ENCODE peak calls at places on chromosome 15, in six cellular contexts. One of them, this sample, is unnamed.

GRCh38 chr15:38041576-38041975 is 107.1 kb downstream of the TMCO5A start:
- DNase-seq in AG04450: no peak
- DNase-seq in effector memory CD4-positive, alpha-beta T cell: no peak
- DNase-seq in CD8-positive, alpha-beta memory T cell: no peak
- DNase-seq in hepatocyte: peak; percentile 46
- DNase-seq in ovary: no peak
- DNase-seq in this sample: no peak

GRCh38 chr15:63502843-63503738 is 1.3 kb upstream of the USP3 start:
- DNase-seq in AG04450: peak; percentile 70
- DNase-seq in effector memory CD4-positive, alpha-beta T cell: peak; percentile 66
- DNase-seq in CD8-positive, alpha-beta memory T cell: peak; percentile 85
- DNase-seq in hepatocyte: peak; percentile 95
- DNase-seq in ovary: peak; percentile 73
- DNase-seq in this sample: peak; percentile 96

GRCh38 chr15:81002254-81003022 is 1.7 kb downstream of the TLNRD1 start:
- DNase-seq in AG04450: no peak
- DNase-seq in effector memory CD4-positive, alpha-beta T cell: no peak
- DNase-seq in CD8-positive, alpha-beta memory T cell: peak; percentile 47
- DNase-seq in hepatocyte: no peak
- DNase-seq in ovary: peak; percentile 50
- DNase-seq in this sample: peak; percentile 36

GRCh38 chr15:27730878-27731277 is 368.2 kb downstream of the OCA2 start:
- DNase-seq in AG04450: no peak
- DNase-seq in effector memory CD4-positive, alpha-beta T cell: no peak
- DNase-seq in CD8-positive, alpha-beta memory T cell: no peak
- DNase-seq in hepatocyte: no peak
- DNase-seq in ovary: no peak
- DNase-seq in this sample: no peak

GRCh38 chr15:31268911-31269784 is 57.5 kb upstream of the KLF13 start:
- DNase-seq in AG04450: no peak
- DNase-seq in effector memory CD4-positive, alpha-beta T cell: no peak
- DNase-seq in CD8-positive, alpha-beta memory T cell: no peak
- DNase-seq in hepatocyte: peak; percentile 21
- DNase-seq in ovary: no peak
- DNase-seq in this sample: no peak

GRCh38 chr15:85579957-85580694 is 199.7 kb downstream of the AKAP13 start:
- DNase-seq in AG04450: no peak
- DNase-seq in effector memory CD4-positive, alpha-beta T cell: no peak
- DNase-seq in CD8-positive, alpha-beta memory T cell: no peak
- DNase-seq in hepatocyte: peak; percentile 31
- DNase-seq in ovary: no peak
- DNase-seq in this sample: peak; percentile 38

GRCh38 chr15:60021589-60022378 is 17.7 kb downstream of the FOXB1 start:
- DNase-seq in AG04450: no peak
- DNase-seq in effector memory CD4-positive, alpha-beta T cell: no peak
- DNase-seq in CD8-positive, alpha-beta memory T cell: no peak
- DNase-seq in hepatocyte: no peak
- DNase-seq in ovary: no peak
- DNase-seq in this sample: no peak

GRCh38 chr15:89758283-89758682 is 7.2 kb upstream of the MESP1 start:
- DNase-seq in AG04450: no peak
- DNase-seq in effector memory CD4-positive, alpha-beta T cell: no peak
- DNase-seq in CD8-positive, alpha-beta memory T cell: no peak
- DNase-seq in hepatocyte: no peak
- DNase-seq in ovary: no peak
- DNase-seq in this sample: no peak

GRCh38 chr15:86183765-86184491 is 104.3 kb downstream of the AGBL1 start:
- DNase-seq in AG04450: no peak
- DNase-seq in effector memory CD4-positive, alpha-beta T cell: no peak
- DNase-seq in CD8-positive, alpha-beta memory T cell: no peak
- DNase-seq in hepatocyte: no peak
- DNase-seq in ovary: no peak
- DNase-seq in this sample: no peak

GRCh38 chr15:100002091-100002620 is 268.9 kb upstream of the LYSMD4 start:
- DNase-seq in AG04450: no peak
- DNase-seq in effector memory CD4-positive, alpha-beta T cell: no peak
- DNase-seq in CD8-positive, alpha-beta memory T cell: no peak
- DNase-seq in hepatocyte: no peak
- DNase-seq in ovary: no peak
- DNase-seq in this sample: no peak

GRCh38 chr15:97893988-97894387 is 66.5 kb upstream of the ARRDC4 start:
- DNase-seq in AG04450: no peak
- DNase-seq in effector memory CD4-positive, alpha-beta T cell: no peak
- DNase-seq in CD8-positive, alpha-beta memory T cell: no peak
- DNase-seq in hepatocyte: no peak
- DNase-seq in ovary: no peak
- DNase-seq in this sample: no peak

GRCh38 chr15:25799906-25800700 is 63.0 kb downstream of the ATP10A start:
- DNase-seq in AG04450: no peak
- DNase-seq in effector memory CD4-positive, alpha-beta T cell: no peak
- DNase-seq in CD8-positive, alpha-beta memory T cell: no peak
- DNase-seq in hepatocyte: no peak
- DNase-seq in ovary: no peak
- DNase-seq in this sample: no peak

GRCh38 chr15:62462268-62462667 is 297.2 kb upstream of the C2CD4B start:
- DNase-seq in AG04450: no peak
- DNase-seq in effector memory CD4-positive, alpha-beta T cell: no peak
- DNase-seq in CD8-positive, alpha-beta memory T cell: no peak
- DNase-seq in hepatocyte: no peak
- DNase-seq in ovary: no peak
- DNase-seq in this sample: no peak
- H3K27ac ChIP-seq in AG04450: no peak overlapping the region
- H3K27ac ChIP-seq in effector memory CD4-positive, alpha-beta T cell: no peak overlapping the region
- H3K27ac ChIP-seq in CD8-positive, alpha-beta memory T cell: no peak overlapping the region
- H3K27ac ChIP-seq in hepatocyte: no peak overlapping the region
- H3K27ac ChIP-seq in ovary: no peak overlapping the region
- H3K27ac ChIP-seq in this sample: no peak overlapping the region

GRCh38 chr15:78290222-78290621 is 9.2 kb downstream of the SKIC8 start:
- DNase-seq in AG04450: no peak
- DNase-seq in effector memory CD4-positive, alpha-beta T cell: no peak
- DNase-seq in CD8-positive, alpha-beta memory T cell: no peak
- DNase-seq in hepatocyte: no peak
- DNase-seq in ovary: no peak
- DNase-seq in this sample: no peak
- H3K27ac ChIP-seq in AG04450: no peak overlapping the region
- H3K27ac ChIP-seq in effector memory CD4-positive, alpha-beta T cell: no peak overlapping the region
- H3K27ac ChIP-seq in CD8-positive, alpha-beta memory T cell: no peak overlapping the region
- H3K27ac ChIP-seq in hepatocyte: no peak overlapping the region
- H3K27ac ChIP-seq in ovary: no peak overlapping the region
- H3K27ac ChIP-seq in this sample: no peak overlapping the region

DNA sequence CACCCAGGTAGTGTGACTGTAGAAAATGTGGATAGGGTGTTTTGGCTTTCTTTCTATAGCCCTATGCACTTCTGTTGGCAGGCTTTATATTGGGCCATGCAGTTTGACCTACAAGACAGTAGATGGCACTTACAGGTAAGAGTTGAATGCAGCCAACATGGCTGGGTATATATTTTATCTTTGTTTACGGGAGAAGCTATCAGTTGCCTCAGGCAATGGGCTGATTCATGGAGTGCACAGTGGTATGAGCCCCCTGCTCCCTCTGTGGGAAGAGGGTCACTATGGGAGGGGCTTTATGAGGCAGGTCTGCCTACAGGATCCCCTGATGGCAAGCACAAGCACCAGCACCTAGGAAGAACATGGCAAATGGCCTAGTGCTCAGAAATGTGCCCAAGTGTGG is 301.2 kb upstream of the CDIN1 start:
- DNase-seq in AG04450: no peak
- DNase-seq in effector memory CD4-positive, alpha-beta T cell: no peak
- DNase-seq in CD8-positive, alpha-beta memory T cell: no peak
- DNase-seq in hepatocyte: no peak
- DNase-seq in ovary: no peak
- DNase-seq in this sample: no peak
- H3K27ac ChIP-seq in AG04450: no peak overlapping the region
- H3K27ac ChIP-seq in effector memory CD4-positive, alpha-beta T cell: no peak overlapping the region
- H3K27ac ChIP-seq in CD8-positive, alpha-beta memory T cell: no peak overlapping the region
- H3K27ac ChIP-seq in hepatocyte: no peak overlapping the region
- H3K27ac ChIP-seq in ovary: no peak overlapping the region
- H3K27ac ChIP-seq in this sample: no peak overlapping the region

DNA sequence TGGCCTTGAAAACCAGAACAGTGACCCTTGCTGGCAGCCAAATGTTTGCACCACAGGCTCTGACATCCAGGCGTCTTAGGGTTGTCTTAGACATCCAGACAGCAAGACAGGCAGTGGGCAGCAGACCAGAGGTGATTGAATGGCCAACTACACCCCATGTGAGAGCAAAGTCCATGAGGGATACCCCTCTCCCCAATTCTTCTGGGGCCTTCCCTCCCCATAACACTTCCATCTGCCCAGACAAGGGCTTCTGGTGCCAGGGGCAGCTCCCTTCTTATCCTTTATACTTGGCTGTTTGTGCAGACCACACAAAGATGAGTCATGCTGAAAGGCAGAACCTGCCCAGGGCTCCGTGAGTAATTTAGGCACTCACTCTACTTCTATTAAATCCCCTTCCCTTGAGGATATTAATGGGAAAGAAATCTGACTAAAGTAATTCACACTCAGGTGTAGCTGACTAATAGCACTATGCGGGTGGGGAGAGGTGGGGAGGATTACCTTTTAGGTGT is 257.9 kb downstream of the UACA start:
- DNase-seq in AG04450: peak; percentile 30
- DNase-seq in effector memory CD4-positive, alpha-beta T cell: no peak
- DNase-seq in CD8-positive, alpha-beta memory T cell: no peak
- DNase-seq in hepatocyte: peak; percentile 72
- DNase-seq in ovary: no peak
- DNase-seq in this sample: no peak
- H3K27ac ChIP-seq in AG04450: peak overlapping the region; percentile 39
- H3K27ac ChIP-seq in effector memory CD4-positive, alpha-beta T cell: no peak overlapping the region
- H3K27ac ChIP-seq in CD8-positive, alpha-beta memory T cell: no peak overlapping the region
- H3K27ac ChIP-seq in hepatocyte: no peak overlapping the region
- H3K27ac ChIP-seq in ovary: no peak overlapping the region
- H3K27ac ChIP-seq in this sample: no peak overlapping the region

GRCh38 chr15:68113751-68114150 is 59.6 kb downstream of the PIAS1 start:
- DNase-seq in AG04450: no peak
- DNase-seq in effector memory CD4-positive, alpha-beta T cell: no peak
- DNase-seq in CD8-positive, alpha-beta memory T cell: no peak
- DNase-seq in hepatocyte: no peak
- DNase-seq in ovary: no peak
- DNase-seq in this sample: no peak
- H3K27ac ChIP-seq in AG04450: no peak overlapping the region
- H3K27ac ChIP-seq in effector memory CD4-positive, alpha-beta T cell: no peak overlapping the region
- H3K27ac ChIP-seq in CD8-positive, alpha-beta memory T cell: no peak overlapping the region
- H3K27ac ChIP-seq in hepatocyte: peak overlapping the region; percentile 47
- H3K27ac ChIP-seq in ovary: no peak overlapping the region
- H3K27ac ChIP-seq in this sample: peak overlapping the region; percentile 59

GRCh38 chr15:76962337-76963013 is 30.9 kb downstream of the RCN2 start:
- DNase-seq in AG04450: no peak
- DNase-seq in effector memory CD4-positive, alpha-beta T cell: no peak
- DNase-seq in CD8-positive, alpha-beta memory T cell: no peak
- DNase-seq in hepatocyte: no peak
- DNase-seq in ovary: no peak
- DNase-seq in this sample: no peak

GRCh38 chr15:76968310-76968709 is 26.6 kb upstream of the PSTPIP1 start:
- DNase-seq in AG04450: no peak
- DNase-seq in effector memory CD4-positive, alpha-beta T cell: no peak
- DNase-seq in CD8-positive, alpha-beta memory T cell: no peak
- DNase-seq in hepatocyte: no peak
- DNase-seq in ovary: no peak
- DNase-seq in this sample: no peak

GRCh38 chr15:76964157-76964556 is 30.8 kb upstream of the PSTPIP1 start:
- DNase-seq in AG04450: no peak
- DNase-seq in effector memory CD4-positive, alpha-beta T cell: no peak
- DNase-seq in CD8-positive, alpha-beta memory T cell: no peak
- DNase-seq in hepatocyte: no peak
- DNase-seq in ovary: no peak
- DNase-seq in this sample: no peak

GRCh38 chr15:76963596-76963995 is 31.3 kb upstream of the PSTPIP1 start:
- DNase-seq in AG04450: no peak
- DNase-seq in effector memory CD4-positive, alpha-beta T cell: no peak
- DNase-seq in CD8-positive, alpha-beta memory T cell: no peak
- DNase-seq in hepatocyte: no peak
- DNase-seq in ovary: no peak
- DNase-seq in this sample: no peak

GRCh38 chr15:76967067-76967466 is 27.9 kb upstream of the PSTPIP1 start:
- DNase-seq in AG04450: no peak
- DNase-seq in effector memory CD4-positive, alpha-beta T cell: no peak
- DNase-seq in CD8-positive, alpha-beta memory T cell: no peak
- DNase-seq in hepatocyte: no peak
- DNase-seq in ovary: no peak
- DNase-seq in this sample: no peak
- H3K27ac ChIP-seq in AG04450: no peak overlapping the region
- H3K27ac ChIP-seq in effector memory CD4-positive, alpha-beta T cell: no peak overlapping the region
- H3K27ac ChIP-seq in CD8-positive, alpha-beta memory T cell: no peak overlapping the region
- H3K27ac ChIP-seq in hepatocyte: no peak overlapping the region
- H3K27ac ChIP-seq in ovary: peak overlapping the region; percentile 51
- H3K27ac ChIP-seq in this sample: no peak overlapping the region

DNA sequence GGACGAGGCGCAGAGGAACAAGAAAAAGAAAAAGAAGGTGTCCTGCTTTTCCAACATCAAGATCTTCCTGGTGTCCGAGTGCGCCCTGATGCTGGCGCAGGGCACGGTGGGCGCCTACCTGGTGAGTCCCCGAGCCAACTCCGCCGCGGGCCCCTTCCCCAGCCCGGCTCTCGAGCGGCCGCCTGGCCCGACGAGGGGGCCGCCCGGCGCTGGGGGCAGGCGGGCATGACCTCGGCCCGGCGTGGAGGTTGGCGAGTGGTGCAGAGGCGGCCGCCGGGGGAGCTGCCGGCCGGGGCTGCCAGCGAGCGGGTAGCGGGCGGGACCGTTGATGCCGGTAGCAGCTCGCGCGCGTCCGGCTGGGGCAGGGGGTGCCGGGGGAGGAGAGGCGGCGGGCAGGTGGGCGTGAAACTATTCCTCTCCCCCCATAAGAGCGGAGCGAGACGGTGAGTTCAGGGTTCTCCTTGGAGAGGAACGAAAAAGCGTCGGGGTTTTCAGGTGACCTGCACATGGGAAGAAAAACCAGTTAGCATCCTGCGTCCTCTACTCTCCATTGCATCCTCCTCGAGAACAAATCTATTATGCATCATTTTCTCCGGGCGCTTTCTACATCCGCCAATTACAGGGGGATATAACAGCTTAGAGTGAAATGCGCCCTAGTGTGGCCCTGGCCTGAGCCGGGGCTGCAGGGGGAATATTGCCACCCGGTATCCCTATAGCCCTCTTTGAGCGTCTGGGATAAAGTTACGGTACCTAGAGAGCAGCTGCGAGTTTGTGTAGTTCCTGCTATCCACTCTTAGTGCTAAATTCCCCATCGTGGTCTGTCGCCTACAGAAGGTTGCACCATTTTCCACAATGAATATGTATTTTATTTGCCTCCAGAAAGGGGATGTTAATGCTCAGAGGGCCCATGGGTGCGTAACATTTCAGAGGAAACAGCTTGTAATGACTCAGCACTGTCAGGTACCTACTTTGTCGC is 748 bp downstream of the SLCO3A1 start:
- DNase-seq in AG04450: no peak
- DNase-seq in effector memory CD4-positive, alpha-beta T cell: peak; percentile 27
- DNase-seq in CD8-positive, alpha-beta memory T cell: peak; percentile 64
- DNase-seq in hepatocyte: peak; percentile 49
- DNase-seq in ovary: peak; percentile 54
- DNase-seq in this sample: peak; percentile 62
- H3K27ac ChIP-seq in AG04450: no peak overlapping the region
- H3K27ac ChIP-seq in effector memory CD4-positive, alpha-beta T cell: peak overlapping the region; percentile 86
- H3K27ac ChIP-seq in CD8-positive, alpha-beta memory T cell: peak overlapping the region; percentile 34
- H3K27ac ChIP-seq in hepatocyte: no peak overlapping the region
- H3K27ac ChIP-seq in ovary: peak overlapping the region; percentile 95
- H3K27ac ChIP-seq in this sample: peak overlapping the region; percentile 86

DNA sequence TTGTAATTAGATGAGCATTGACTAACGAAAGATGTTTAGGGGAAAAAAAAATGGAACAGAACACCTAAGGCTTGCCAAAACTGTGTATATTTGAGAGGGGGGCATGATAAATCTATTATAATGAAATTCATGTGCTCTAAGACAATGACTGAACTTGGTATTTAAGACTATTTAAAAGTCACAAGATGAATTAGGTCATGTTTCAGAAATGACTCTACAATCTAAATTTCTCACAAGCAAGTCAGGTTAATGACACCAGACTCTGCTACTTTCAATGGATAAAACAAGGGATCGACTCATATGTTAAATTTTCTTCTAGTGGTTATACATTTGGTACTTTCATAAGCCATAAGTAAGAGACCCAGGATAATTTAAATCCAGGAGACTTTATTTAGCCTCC is 78.4 kb downstream of the DUT start:
- DNase-seq in AG04450: no peak
- DNase-seq in effector memory CD4-positive, alpha-beta T cell: no peak
- DNase-seq in CD8-positive, alpha-beta memory T cell: no peak
- DNase-seq in hepatocyte: no peak
- DNase-seq in ovary: no peak
- DNase-seq in this sample: no peak
- H3K27ac ChIP-seq in AG04450: no peak overlapping the region
- H3K27ac ChIP-seq in effector memory CD4-positive, alpha-beta T cell: no peak overlapping the region
- H3K27ac ChIP-seq in CD8-positive, alpha-beta memory T cell: no peak overlapping the region
- H3K27ac ChIP-seq in hepatocyte: no peak overlapping the region
- H3K27ac ChIP-seq in ovary: no peak overlapping the region
- H3K27ac ChIP-seq in this sample: no peak overlapping the region